ENCODE peak calls at places on chromosomes 12 and 14, in ten cellular contexts. Q, D, M, I, X, Y, C, G, N and P are unnamed samples. For H3K36me3, the result is how much of the 10 kb centered on the place peaks cover.

GRCh38 chr14:88323086-88323519 is at the start of gene KCNK10:
- DNase-seq in Q (no peak), D (no peak), M (no peak), I (no peak), X (no peak), Y (no peak), C (no peak), G (no peak), N (no peak), P (no peak)

GRCh38 chr14:69043598-69044267 is 64.6 kb upstream of the ACTN1 start:
- DNase-seq in Q (no peak), D (no peak), M (no peak), I (no peak), X (no peak), Y (no peak), C (no peak), G (no peak), N (peak), P (no peak)

GRCh38 chr14:24432259-24433131 is 2.7 kb downstream of the KHNYN start:
- DNase-seq in Q (no peak), D (no peak), M (no peak), I (no peak), X (peak), Y (peak), C (no peak), G (peak), N (peak), P (no peak)

GRCh38 chr12:79421236-79421740 is 269.5 kb downstream of the PAWR start:
- DNase-seq in Q (no peak), D (no peak), M (no peak), I (no peak), X (no peak), Y (no peak), C (no peak), G (no peak), N (no peak), P (no peak)

GRCh38 chr12:2641209-2641608 is 153.6 kb upstream of the FKBP4 start:
- DNase-seq in Q (no peak), D (peak), M (no peak), I (no peak), X (no peak), Y (no peak), C (no peak), G (no peak), N (no peak), P (peak)

GRCh38 chr12:31590730-31591307 is at the start of gene DENND5B:
- DNase-seq in Q (peak), D (peak), M (peak), I (no peak), X (peak), Y (peak), C (peak), G (no peak), N (peak), P (peak)

GRCh38 chr12:121508533-121508932 is 72.3 kb downstream of the KDM2B start:
- DNase-seq in Q (no peak), D (no peak), M (no peak), I (no peak), X (no peak), Y (no peak), C (no peak), G (no peak), N (no peak), P (no peak)

GRCh38 chr14:92316937-92317336 is 6.0 kb upstream of the SLC24A4 start:
- DNase-seq in Q (no peak), D (no peak), M (no peak), I (no peak), X (no peak), Y (no peak), C (no peak), G (no peak), N (no peak), P (no peak)

GRCh38 chr12:106631150-106631549 is 48.3 kb downstream of the RFX4 start:
- DNase-seq in Q (no peak), D (no peak), M (no peak), I (no peak), X (no peak), Y (no peak), C (no peak), G (no peak), N (no peak), P (no peak)

GRCh38 chr14:101707285-101707842 is 54.1 kb upstream of the PPP2R5C start:
- DNase-seq in Q (peak), D (peak), M (no peak), I (no peak), X (no peak), Y (peak), C (no peak), G (peak), N (peak), P (peak)

GRCh38 chr14:33062476-33062875 is 123.8 kb downstream of the NPAS3 start:
- DNase-seq in Q (no peak), D (no peak), M (no peak), I (no peak), X (no peak), Y (no peak), C (no peak), G (no peak), N (no peak), P (no peak)

GRCh38 chr12:71536939-71537622 is 97.5 kb downstream of the LGR5 start:
- DNase-seq in Q (peak), D (no peak), M (no peak), I (no peak), X (no peak), Y (no peak), C (no peak), G (no peak), N (no peak), P (no peak)

GRCh38 chr12:9721394-9722092 is 11.4 kb downstream of the CLECL1 start:
- DNase-seq in Q (peak), D (no peak), M (no peak), I (no peak), X (no peak), Y (no peak), C (no peak), G (no peak), N (no peak), P (no peak)

GRCh38 chr14:76203086-76204001 is 51.6 kb downstream of the GPATCH2L start:
- DNase-seq in Q (no peak), D (no peak), M (no peak), I (no peak), X (no peak), Y (no peak), C (no peak), G (no peak), N (peak), P (no peak)

GRCh38 chr12:25670076-25671055 is 117.3 kb upstream of the LMNTD1 start:
- DNase-seq in Q (no peak), D (no peak), M (no peak), I (no peak), X (no peak), Y (no peak), C (no peak), G (peak), N (no peak), P (no peak)

DNA sequence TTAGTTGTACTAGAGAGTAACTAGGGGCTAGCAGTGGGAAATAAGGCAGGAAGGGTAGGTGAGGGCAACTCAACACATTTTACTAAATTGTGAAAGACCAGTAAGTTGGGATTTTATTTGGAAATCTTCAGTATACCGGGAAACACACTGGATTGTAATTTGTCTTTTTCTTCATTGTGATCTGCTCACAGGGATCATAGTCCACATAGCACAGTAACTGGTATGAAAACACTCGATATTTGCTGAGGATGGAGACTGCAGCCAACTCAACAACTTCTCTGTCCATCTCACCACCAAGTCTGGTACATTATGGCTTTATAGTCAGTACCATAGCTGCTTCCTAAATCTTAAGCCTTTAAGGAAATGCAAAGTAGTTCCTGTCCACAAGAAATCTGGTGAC is 2.5 kb downstream of the SLIRP start:
- DNase-seq in Q (peak), D (no peak), M (no peak), I (no peak), X (no peak), Y (no peak), C (no peak), G (no peak), N (no peak), P (no peak)
- H3K36me3 ChIP-seq in Q (under half), D (half or more), M (under half), I (under half), X (under half), Y (under half), C (under half), G (under half), N (under half), P (under half)

GRCh38 chr12:52220456-52220855 is 12.6 kb upstream of the KRT7 start:
- DNase-seq in Q (no peak), D (no peak), M (no peak), I (no peak), X (no peak), Y (no peak), C (no peak), G (no peak), N (no peak), P (no peak)

GRCh38 chr12:52222692-52223091 is 10.4 kb upstream of the KRT7 start:
- DNase-seq in Q (no peak), D (no peak), M (no peak), I (no peak), X (no peak), Y (no peak), C (no peak), G (no peak), N (no peak), P (no peak)

GRCh38 chr12:52224154-52224553 is 8.9 kb upstream of the KRT7 start:
- DNase-seq in Q (no peak), D (no peak), M (no peak), I (no peak), X (no peak), Y (no peak), C (no peak), G (no peak), N (no peak), P (no peak)

GRCh38 chr12:52223411-52224039 is 9.5 kb upstream of the KRT7 start:
- DNase-seq in Q (no peak), D (no peak), M (no peak), I (no peak), X (no peak), Y (no peak), C (no peak), G (no peak), N (no peak), P (no peak)

DNA sequence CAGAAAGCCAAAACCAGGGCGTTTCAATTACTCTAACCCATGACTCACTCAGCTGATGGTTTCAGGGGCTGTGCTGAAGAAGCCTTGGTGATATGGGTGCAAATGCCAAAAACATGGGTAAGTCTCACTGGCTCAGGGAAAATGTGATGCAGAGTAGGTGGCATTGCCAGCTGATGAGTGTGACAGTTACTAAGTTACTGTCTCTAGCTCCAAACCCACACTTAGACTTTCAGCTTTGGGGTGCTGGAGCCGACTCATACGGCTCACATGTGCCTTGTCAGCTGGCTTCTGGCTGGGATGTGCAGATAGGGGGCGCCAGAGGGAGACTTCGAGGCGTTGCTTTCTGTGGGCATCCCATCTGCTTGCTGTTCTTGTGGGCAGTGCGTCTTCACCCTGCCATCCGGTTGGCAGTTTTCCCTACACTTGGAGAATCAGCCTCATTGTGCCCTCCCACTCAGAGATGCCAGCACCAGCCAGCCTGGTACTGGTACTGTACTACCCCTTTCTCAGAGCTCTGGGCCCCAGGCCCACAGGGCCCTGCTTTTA is 11.1 kb upstream of the KRT7 start:
- DNase-seq in Q (no peak), D (peak), M (peak), I (no peak), X (no peak), Y (no peak), C (no peak), G (no peak), N (no peak), P (peak)
- TF ChIP-seq EP300 in Q (no peak), D (no peak), M (no peak), I (no peak), X (no peak), Y (no peak), C (no peak), G (no peak), N (no peak), P (no peak)

GRCh38 chr14:99451234-99451633 is 29.4 kb downstream of the SETD3 start:
- DNase-seq in Q (no peak), D (no peak), M (no peak), I (no peak), X (no peak), Y (no peak), C (no peak), G (no peak), N (no peak), P (no peak)
- H3K36me3 ChIP-seq in Q (under half), D (under half), M (under half), I (half or more), X (under half), Y (under half), C (under half), G (half or more), N (under half), P (under half)

GRCh38 chr12:69154585-69155363 is 84.6 kb upstream of the CPSF6 start:
- DNase-seq in Q (peak), D (peak), M (peak), I (peak), X (no peak), Y (peak), C (peak), G (peak), N (peak), P (peak)
- TF ChIP-seq EP300 in Q (no peak), D (no peak), M (no peak), I (no peak), X (no peak), Y (no peak), C (no peak), G (no peak), N (no peak), P (no peak)